ENCODE peak calls at places on chromosomes 16 and 17, in nine cellular contexts. Z, I, T, F, H, O, P, S and A are unnamed samples.

GRCh38 chr16:35449663-35450062 is 1990.3 kb downstream of the TP53TG3F start:
- DNase-seq in Z (no peak), I (no peak), T (no peak), F (no peak), H (no peak), O (no peak), P (no peak), S (no peak), A (no peak)

GRCh38 chr16:54526087-54526486 is 239.5 kb upstream of the IRX3 start:
- DNase-seq in Z (no peak), I (no peak), T (no peak), F (no peak), H (no peak), O (no peak), P (no peak), S (no peak), A (no peak)

GRCh38 chr17:1640329-1641064 is 5.0 kb downstream of the SCARF1 start:
- DNase-seq in Z (peak), I (no peak), T (no peak), F (no peak), H (no peak), O (no peak), P (no peak), S (no peak), A (peak)

GRCh38 chr16:75012380-75013081 is 13.7 kb downstream of the ZNRF1 start:
- DNase-seq in Z (no peak), I (peak), T (no peak), F (no peak), H (no peak), O (no peak), P (no peak), S (no peak), A (no peak)

GRCh38 chr17:43468746-43469544 is 14.8 kb upstream of the DHX8 start:
- DNase-seq in Z (no peak), I (no peak), T (peak), F (peak), H (peak), O (no peak), P (no peak), S (no peak), A (peak)

GRCh38 chr17:2906907-2907306 is 110.7 kb downstream of the RAP1GAP2 start:
- DNase-seq in Z (no peak), I (no peak), T (no peak), F (no peak), H (no peak), O (no peak), P (no peak), S (no peak), A (no peak)

GRCh38 chr17:6070895-6071511 is 824 bp downstream of the WSCD1 start:
- DNase-seq in Z (no peak), I (peak), T (no peak), F (no peak), H (no peak), O (no peak), P (no peak), S (peak), A (no peak)

GRCh38 chr17:43942286-43942685 is at the start of gene PPY:
- DNase-seq in Z (no peak), I (no peak), T (no peak), F (no peak), H (no peak), O (no peak), P (no peak), S (no peak), A (no peak)

GRCh38 chr17:5516060-5516792 is 29.9 kb downstream of the MIS12 start:
- DNase-seq in Z (no peak), I (peak), T (peak), F (peak), H (peak), O (no peak), P (peak), S (no peak), A (peak)

GRCh38 chr17:43931062-43931571 is 11.2 kb downstream of the PPY start:
- DNase-seq in Z (no peak), I (no peak), T (no peak), F (no peak), H (no peak), O (no peak), P (no peak), S (peak), A (no peak)

GRCh38 chr17:46811978-46812583 is 6.4 kb downstream of the WNT3 start:
- DNase-seq in Z (no peak), I (no peak), T (peak), F (no peak), H (peak), O (no peak), P (peak), S (no peak), A (peak)

GRCh38 chr16:57473176-57473840 is 10.8 kb downstream of the POLR2C start:
- DNase-seq in Z (peak), I (no peak), T (no peak), F (no peak), H (no peak), O (no peak), P (no peak), S (no peak), A (no peak)

GRCh38 chr16:82181456-82182185 is 11.6 kb upstream of the MPHOSPH6 start:
- DNase-seq in Z (no peak), I (no peak), T (no peak), F (no peak), H (no peak), O (no peak), P (no peak), S (no peak), A (no peak)

GRCh38 chr16:3012828-3013420 is at the start of gene CLDN9:
- DNase-seq in Z (no peak), I (no peak), T (no peak), F (no peak), H (no peak), O (no peak), P (no peak), S (peak), A (peak)

GRCh38 chr17:40598928-40599627 is 33.8 kb upstream of the CCR7 start:
- DNase-seq in Z (peak), I (no peak), T (peak), F (no peak), H (no peak), O (peak), P (peak), S (no peak), A (no peak)

GRCh38 chr17:37400505-37400904 is 6.1 kb downstream of the ACACA start:
- DNase-seq in Z (no peak), I (no peak), T (no peak), F (no peak), H (no peak), O (no peak), P (no peak), S (no peak), A (no peak)

GRCh38 chr17:76204277-76204676 is 36.0 kb downstream of the RNF157 start:
- DNase-seq in Z (no peak), I (no peak), T (peak), F (no peak), H (peak), O (no peak), P (no peak), S (no peak), A (peak)

GRCh38 chr16:85755929-85756768 is 5.3 kb upstream of the C16orf74 start:
- DNase-seq in Z (peak), I (no peak), T (no peak), F (no peak), H (no peak), O (no peak), P (no peak), S (no peak), A (no peak)

GRCh38 chr17:82892869-82893565 is 53.2 kb upstream of the ZNF750 start:
- DNase-seq in Z (peak), I (no peak), T (no peak), F (no peak), H (no peak), O (peak), P (no peak), S (no peak), A (no peak)

GRCh38 chr16:6483634-6484033 is 849.0 kb upstream of the RBFOX1 start:
- DNase-seq in Z (no peak), I (no peak), T (no peak), F (no peak), H (no peak), O (no peak), P (no peak), S (no peak), A (peak)